ENCODE peak calls at places on chromosomes 12 and 14, in five cellular contexts. A is neural progenitor cell, G is fibroblast of lung, M is tibial artery, L is H7. O is an unnamed sample.

GRCh38 chr12:80707126-80707829 is at the start of gene MYF6:
- DNase-seq in A (no peak), G (no peak), M (no peak), L (no peak), O (no peak)

GRCh38 chr12:88624911-88625310 is 44.6 kb upstream of the KITLG start:
- DNase-seq in A (no peak), G (peak; percentile 83), M (no peak), L (no peak), O (peak; percentile 59)

GRCh38 chr12:11759894-11760293 is 110.4 kb downstream of the ETV6 start:
- DNase-seq in A (no peak), G (no peak), M (no peak), L (no peak), O (no peak)

GRCh38 chr12:79337891-79338290 is 352.9 kb downstream of the PAWR start:
- DNase-seq in A (no peak), G (no peak), M (no peak), L (no peak), O (no peak)

GRCh38 chr14:80202888-80203562 is 8.3 kb downstream of the DIO2 start:
- DNase-seq in A (peak; percentile 40), G (no peak), M (no peak), L (peak; percentile 40), O (peak; percentile 30)

GRCh38 chr12:14998941-14999340 is 26.1 kb downstream of the PDE6H start:
- DNase-seq in A (no peak), G (peak; percentile 28), M (no peak), L (no peak), O (no peak)

GRCh38 chr14:63343878-63344277 is 25.1 kb upstream of the GPHB5 start:
- DNase-seq in A (no peak), G (no peak), M (no peak), L (no peak), O (peak; percentile 61)

GRCh38 chr14:101083564-101084435 is 180.3 kb upstream of the RTL1 start:
- DNase-seq in A (peak; percentile 58), G (no peak), M (no peak), L (peak; percentile 80), O (peak; percentile 12)

GRCh38 chr14:100887728-100888335 is 15.7 kb downstream of the RTL1 start:
- DNase-seq in A (no peak), G (peak; percentile 21), M (no peak), L (no peak), O (no peak)

GRCh38 chr12:52280319-52280795 is 5.9 kb downstream of the KRT86 start:
- DNase-seq in A (no peak), G (peak; percentile 95), M (peak; percentile 85), L (no peak), O (peak; percentile 96)

GRCh38 chr12:32379213-32379612 is 20.1 kb upstream of the FGD4 start:
- DNase-seq in A (no peak), G (no peak), M (no peak), L (no peak), O (no peak)

GRCh38 chr14:102145395-102145794 is 5.7 kb downstream of the WDR20 start:
- DNase-seq in A (no peak), G (no peak), M (no peak), L (no peak), O (no peak)

GRCh38 chr14:74035556-74035955 is 16.4 kb downstream of the BBOF1 start:
- DNase-seq in A (no peak), G (peak; percentile 66), M (no peak), L (no peak), O (peak; percentile 44)

GRCh38 chr14:94447206-94447605 is 5.4 kb downstream of the SERPINA11 start:
- DNase-seq in A (no peak), G (no peak), M (no peak), L (no peak), O (no peak)

GRCh38 chr12:101064721-101065120 is 145.3 kb downstream of the SLC5A8 start:
- DNase-seq in A (no peak), G (peak; percentile 10), M (no peak), L (no peak), O (peak; percentile 89)

GRCh38 chr12:11812558-11813421 is 163.3 kb downstream of the ETV6 start:
- DNase-seq in A (peak; percentile 89), G (peak; percentile 70), M (no peak), L (peak; percentile 64), O (peak; percentile 22)

GRCh38 chr14:102675396-102675795 is 82.9 kb downstream of the RCOR1 start:
- DNase-seq in A (no peak), G (peak; percentile 51), M (no peak), L (no peak), O (peak; percentile 26)

GRCh38 chr14:75282166-75282547 is 3.5 kb downstream of the FOS start:
- DNase-seq in A (no peak), G (peak; percentile 15), M (no peak), L (no peak), O (peak; percentile 60)

GRCh38 chr12:89181271-89181920 is 170.9 kb downstream of the DUSP6 start:
- DNase-seq in A (no peak), G (peak; percentile 74), M (no peak), L (no peak), O (peak; percentile 88)

GRCh38 chr12:105077435-105077834 is 6.8 kb downstream of the ALDH1L2 start:
- DNase-seq in A (no peak), G (peak; percentile 5), M (no peak), L (no peak), O (no peak)

GRCh38 chr14:96653597-96653996 is 143.6 kb upstream of the VRK1 start:
- DNase-seq in A (no peak), G (no peak), M (no peak), L (no peak), O (no peak)

GRCh38 chr14:99747167-99747566 is 46.0 kb upstream of the EML1 start:
- DNase-seq in A (no peak), G (no peak), M (no peak), L (no peak), O (no peak)

GRCh38 chr14:24349742-24350141 is 10.0 kb upstream of the RIPK3 start:
- DNase-seq in A (no peak), G (no peak), M (no peak), L (no peak), O (no peak)

GRCh38 chr14:69491226-69491625 is 6.7 kb downstream of the PLEKHD1 start:
- DNase-seq in A (no peak), G (no peak), M (peak; percentile 9), L (peak; percentile 6), O (no peak)

GRCh38 chr12:38905480-38906351 is at the start of gene CPNE8:
- DNase-seq in A (peak; percentile 75), G (peak; percentile 79), M (peak; percentile 94), L (peak; percentile 76), O (peak; percentile 67)

GRCh38 chr14:100155049-100155621 is 4.3 kb downstream of the DEGS2 start:
- DNase-seq in A (peak; percentile 85), G (no peak), M (no peak), L (peak; percentile 94), O (peak; percentile 56)

GRCh38 chr14:59274991-59275391 is 86.5 kb downstream of the DAAM1 start:
- DNase-seq in A (peak; percentile 47), G (peak; percentile 57), M (no peak), L (no peak), O (peak; percentile 47)

GRCh38 chr12:132566551-132567131 is 43.7 kb downstream of the LRCOL1 start:
- DNase-seq in A (no peak), G (no peak), M (no peak), L (no peak), O (no peak)

GRCh38 chr14:44897041-44897843 is 64.5 kb downstream of the KLHL28 start:
- DNase-seq in A (peak; percentile 96), G (peak; percentile 96), M (peak; percentile 99), L (peak; percentile 94), O (peak; percentile 98)

GRCh38 chr14:44895716-44896115 is 66.0 kb downstream of the KLHL28 start:
- DNase-seq in A (no peak), G (peak; percentile 90), M (no peak), L (no peak), O (peak; percentile 87)

GRCh38 chr14:44898547-44898946 is 63.2 kb downstream of the KLHL28 start:
- DNase-seq in A (no peak), G (peak; percentile 12), M (no peak), L (no peak), O (peak; percentile 21)

GRCh38 chr14:44897844-44898151 is 63.9 kb downstream of the KLHL28 start:
- DNase-seq in A (no peak), G (no peak), M (no peak), L (no peak), O (no peak)

GRCh38 chr14:44896275-44897040 is 65.3 kb downstream of the KLHL28 start:
- DNase-seq in A (no peak), G (no peak), M (no peak), L (no peak), O (no peak)
- H3K4me3 ChIP-seq in A (peak overlapping the region; percentile 84), G (peak overlapping the region; percentile 21), M (peak overlapping the region; percentile 77), L (no peak overlapping the region), O (peak overlapping the region; percentile 70)

GRCh38 chr14:53147208-53147607 is 5.9 kb downstream of the DDHD1 start:
- DNase-seq in A (no peak), G (no peak), M (no peak), L (no peak), O (no peak)
- H3K4me3 ChIP-seq in A (no peak overlapping the region), G (no peak overlapping the region), M (no peak overlapping the region), L (no peak overlapping the region), O (no peak overlapping the region)

GRCh38 chr12:60874091-60874490 is 1278.3 kb downstream of the SLC16A7 start:
- DNase-seq in A (no peak), G (no peak), M (no peak), L (no peak), O (no peak)

GRCh38 chr12:60872219-60872618 is 1276.4 kb downstream of the SLC16A7 start:
- DNase-seq in A (no peak), G (no peak), M (no peak), L (no peak), O (no peak)

DNA sequence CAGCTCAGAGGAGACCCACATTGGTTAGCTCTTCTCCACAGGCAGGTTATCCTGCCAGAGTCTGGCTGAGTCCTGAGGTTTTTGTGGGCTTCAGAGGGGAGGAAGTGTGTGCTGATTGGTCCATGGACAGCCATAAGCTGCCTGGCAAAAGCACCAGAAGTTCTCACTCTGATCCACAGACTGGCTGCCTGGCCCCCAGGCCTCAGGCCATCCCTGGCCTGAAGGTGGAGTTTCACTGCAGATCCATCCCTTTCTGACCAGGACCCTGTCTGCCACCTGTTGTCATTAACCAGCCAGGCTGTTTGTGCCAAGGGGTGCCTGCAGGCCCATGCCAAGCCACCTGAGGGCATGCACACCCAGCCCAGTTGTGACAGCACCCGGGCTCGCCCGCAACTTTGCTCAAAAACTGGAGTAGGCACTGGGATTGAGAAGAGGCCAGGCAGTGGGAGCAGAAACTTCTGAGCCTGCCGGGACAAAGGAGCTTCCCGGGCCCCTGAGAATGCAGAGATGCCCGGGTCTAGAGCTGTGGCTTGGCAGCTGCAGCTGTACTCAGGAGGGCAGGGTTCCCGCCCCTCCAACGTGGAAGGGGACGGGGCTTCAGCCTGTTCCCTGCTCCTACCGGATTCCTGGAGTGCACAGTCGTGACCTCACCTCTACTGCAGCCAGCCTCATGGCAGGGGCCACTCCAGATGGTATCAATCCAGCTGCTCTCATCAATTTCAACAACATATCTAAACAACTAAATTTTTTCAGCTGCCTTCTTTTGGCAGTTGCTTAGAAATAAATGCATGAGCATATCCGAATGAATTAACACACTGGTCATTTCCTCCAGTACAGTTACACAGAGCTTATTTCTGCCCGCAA is 1277.3 kb downstream of the SLC16A7 start:
- DNase-seq in A (no peak), G (no peak), M (no peak), L (no peak), O (no peak)
- H3K4me3 ChIP-seq in A (no peak overlapping the region), G (no peak overlapping the region), M (no peak overlapping the region), L (no peak overlapping the region), O (no peak overlapping the region)

DNA sequence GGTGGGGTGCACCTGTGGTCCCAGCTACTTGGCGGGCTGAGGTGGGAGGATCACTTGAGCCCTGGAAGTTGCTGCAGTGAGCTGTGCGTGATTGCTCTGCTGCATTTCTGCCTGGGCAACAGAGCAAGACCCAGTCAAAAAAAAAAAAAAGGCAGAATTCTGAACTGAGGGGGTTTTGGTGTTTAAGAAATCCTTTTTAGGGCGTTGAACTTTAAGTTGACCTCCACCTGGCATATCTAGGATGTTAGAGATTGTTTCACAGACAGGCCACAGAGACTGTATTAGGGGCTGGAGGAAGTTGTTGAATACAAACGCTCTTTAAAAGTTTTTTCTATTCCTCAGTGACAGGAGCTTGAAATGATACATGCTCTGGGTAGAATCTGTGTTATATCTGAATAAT is 60.5 kb downstream of the FBXW8 start:
- DNase-seq in A (no peak), G (no peak), M (no peak), L (no peak), O (no peak)
- H3K4me3 ChIP-seq in A (no peak overlapping the region), G (no peak overlapping the region), M (no peak overlapping the region), L (no peak overlapping the region), O (no peak overlapping the region)